ENCODE peak calls at places on chromosomes 12 and 14, in seven cellular contexts. One of them, this sample, is unnamed.

GRCh38 chr14:99188721-99189120 is 83.3 kb downstream of the BCL11B start:
- DNase-seq in HCT116: no peak
- DNase-seq in heart left ventricle: no peak
- DNase-seq in HL-60: no peak
- DNase-seq in CD8-positive, alpha-beta memory T cell: peak
- DNase-seq in body of pancreas: no peak
- DNase-seq in HepG2: no peak
- DNase-seq in this sample: no peak

GRCh38 chr12:71158361-71158882 is 623 bp upstream of the TSPAN8 start:
- DNase-seq in heart left ventricle: no peak
- DNase-seq in HCT116: no peak
- DNase-seq in HL-60: no peak
- DNase-seq in body of pancreas: no peak
- DNase-seq in CD8-positive, alpha-beta memory T cell: no peak
- DNase-seq in HepG2: peak
- DNase-seq in this sample: peak

GRCh38 chr12:54272214-54272613 is 7.7 kb downstream of the CBX5 start:
- DNase-seq in body of pancreas: no peak
- DNase-seq in HepG2: no peak
- DNase-seq in HL-60: no peak
- DNase-seq in heart left ventricle: no peak
- DNase-seq in CD8-positive, alpha-beta memory T cell: no peak
- DNase-seq in HCT116: no peak
- DNase-seq in this sample: no peak

GRCh38 chr14:104530651-104531050 is 48.9 kb upstream of the C14orf180 start:
- DNase-seq in HL-60: no peak
- DNase-seq in HepG2: no peak
- DNase-seq in HCT116: no peak
- DNase-seq in heart left ventricle: peak
- DNase-seq in CD8-positive, alpha-beta memory T cell: no peak
- DNase-seq in body of pancreas: no peak
- DNase-seq in this sample: no peak

GRCh38 chr12:45166056-45166455 is 49.8 kb upstream of the ANO6 start:
- DNase-seq in HCT116: no peak
- DNase-seq in HL-60: no peak
- DNase-seq in heart left ventricle: no peak
- DNase-seq in body of pancreas: no peak
- DNase-seq in CD8-positive, alpha-beta memory T cell: no peak
- DNase-seq in HepG2: no peak
- DNase-seq in this sample: no peak

GRCh38 chr12:132710422-132711168 is at the start of gene PGAM5:
- DNase-seq in body of pancreas: peak
- DNase-seq in heart left ventricle: peak
- DNase-seq in HL-60: peak
- DNase-seq in HCT116: peak
- DNase-seq in CD8-positive, alpha-beta memory T cell: peak
- DNase-seq in HepG2: peak
- DNase-seq in this sample: peak

GRCh38 chr14:32078794-32079663 is 1.9 kb downstream of the ARHGAP5 start:
- DNase-seq in HepG2: peak
- DNase-seq in HL-60: no peak
- DNase-seq in body of pancreas: no peak
- DNase-seq in HCT116: peak
- DNase-seq in CD8-positive, alpha-beta memory T cell: no peak
- DNase-seq in heart left ventricle: no peak
- DNase-seq in this sample: peak

GRCh38 chr12:131736807-131737484 is 26.1 kb downstream of the SFSWAP start:
- DNase-seq in heart left ventricle: no peak
- DNase-seq in HCT116: peak
- DNase-seq in CD8-positive, alpha-beta memory T cell: no peak
- DNase-seq in HepG2: no peak
- DNase-seq in HL-60: no peak
- DNase-seq in body of pancreas: no peak
- DNase-seq in this sample: no peak

GRCh38 chr12:68613209-68613904 is 2.7 kb downstream of the RAP1B start:
- DNase-seq in HCT116: no peak
- DNase-seq in body of pancreas: no peak
- DNase-seq in heart left ventricle: no peak
- DNase-seq in HepG2: no peak
- DNase-seq in CD8-positive, alpha-beta memory T cell: peak
- DNase-seq in HL-60: no peak
- DNase-seq in this sample: peak

GRCh38 chr14:80419769-80420168 is 208.5 kb upstream of the DIO2 start:
- DNase-seq in HepG2: no peak
- DNase-seq in CD8-positive, alpha-beta memory T cell: no peak
- DNase-seq in HCT116: no peak
- DNase-seq in heart left ventricle: no peak
- DNase-seq in HL-60: no peak
- DNase-seq in body of pancreas: peak
- DNase-seq in this sample: no peak

GRCh38 chr12:67382206-67382871 is 113.2 kb downstream of the CAND1 start:
- DNase-seq in body of pancreas: no peak
- DNase-seq in heart left ventricle: no peak
- DNase-seq in HCT116: no peak
- DNase-seq in HepG2: no peak
- DNase-seq in CD8-positive, alpha-beta memory T cell: no peak
- DNase-seq in HL-60: no peak
- DNase-seq in this sample: no peak

GRCh38 chr12:131860472-131861260 is 32.5 kb downstream of the MMP17 start:
- DNase-seq in body of pancreas: peak
- DNase-seq in heart left ventricle: no peak
- DNase-seq in CD8-positive, alpha-beta memory T cell: no peak
- DNase-seq in HepG2: peak
- DNase-seq in HL-60: peak
- DNase-seq in HCT116: peak
- DNase-seq in this sample: peak

GRCh38 chr14:52327374-52328226 is 13.5 kb downstream of the PTGER2 start:
- DNase-seq in HepG2: no peak
- DNase-seq in heart left ventricle: no peak
- DNase-seq in body of pancreas: no peak
- DNase-seq in HCT116: no peak
- DNase-seq in HL-60: no peak
- DNase-seq in CD8-positive, alpha-beta memory T cell: no peak
- DNase-seq in this sample: peak

GRCh38 chr12:110431957-110432587 is 18.1 kb downstream of the ARPC3 start:
- DNase-seq in HepG2: no peak
- DNase-seq in CD8-positive, alpha-beta memory T cell: no peak
- DNase-seq in HL-60: no peak
- DNase-seq in HCT116: no peak
- DNase-seq in body of pancreas: peak
- DNase-seq in heart left ventricle: no peak
- DNase-seq in this sample: peak

GRCh38 chr12:115306380-115306779 is 622.4 kb upstream of the TBX3 start:
- DNase-seq in CD8-positive, alpha-beta memory T cell: no peak
- DNase-seq in HCT116: no peak
- DNase-seq in body of pancreas: no peak
- DNase-seq in HL-60: no peak
- DNase-seq in HepG2: peak
- DNase-seq in heart left ventricle: no peak
- DNase-seq in this sample: no peak

GRCh38 chr12:67239061-67239460 is 30.1 kb upstream of the CAND1 start:
- DNase-seq in heart left ventricle: no peak
- DNase-seq in HL-60: no peak
- DNase-seq in CD8-positive, alpha-beta memory T cell: no peak
- DNase-seq in HepG2: no peak
- DNase-seq in body of pancreas: no peak
- DNase-seq in HCT116: no peak
- DNase-seq in this sample: no peak

GRCh38 chr12:132561784-132562156 is 48.6 kb downstream of the LRCOL1 start:
- DNase-seq in body of pancreas: peak
- DNase-seq in CD8-positive, alpha-beta memory T cell: no peak
- DNase-seq in HL-60: peak
- DNase-seq in heart left ventricle: no peak
- DNase-seq in HCT116: no peak
- DNase-seq in HepG2: no peak
- DNase-seq in this sample: no peak

GRCh38 chr12:91001306-91001705 is 3.5 kb downstream of the EPYC start:
- DNase-seq in HL-60: no peak
- DNase-seq in heart left ventricle: no peak
- DNase-seq in HepG2: no peak
- DNase-seq in CD8-positive, alpha-beta memory T cell: no peak
- DNase-seq in body of pancreas: no peak
- DNase-seq in HCT116: no peak
- DNase-seq in this sample: no peak

GRCh38 chr12:75784591-75784990 is 247.0 kb downstream of the PHLDA1 start:
- DNase-seq in HepG2: peak
- DNase-seq in HL-60: peak
- DNase-seq in CD8-positive, alpha-beta memory T cell: no peak
- DNase-seq in heart left ventricle: peak
- DNase-seq in HCT116: no peak
- DNase-seq in body of pancreas: peak
- DNase-seq in this sample: peak

GRCh38 chr12:75782182-75782581 is 249.4 kb downstream of the PHLDA1 start:
- DNase-seq in CD8-positive, alpha-beta memory T cell: no peak
- DNase-seq in HepG2: no peak
- DNase-seq in heart left ventricle: no peak
- DNase-seq in HL-60: no peak
- DNase-seq in body of pancreas: no peak
- DNase-seq in HCT116: no peak
- DNase-seq in this sample: no peak

GRCh38 chr12:75779891-75780501 is 251.6 kb downstream of the PHLDA1 start:
- DNase-seq in CD8-positive, alpha-beta memory T cell: no peak
- DNase-seq in heart left ventricle: no peak
- DNase-seq in HCT116: no peak
- DNase-seq in HL-60: no peak
- DNase-seq in body of pancreas: no peak
- DNase-seq in HepG2: no peak
- DNase-seq in this sample: no peak

GRCh38 chr12:75783093-75783877 is 248.3 kb downstream of the PHLDA1 start:
- DNase-seq in body of pancreas: peak
- DNase-seq in HL-60: no peak
- DNase-seq in HCT116: no peak
- DNase-seq in HepG2: no peak
- DNase-seq in heart left ventricle: peak
- DNase-seq in CD8-positive, alpha-beta memory T cell: no peak
- DNase-seq in this sample: no peak

DNA sequence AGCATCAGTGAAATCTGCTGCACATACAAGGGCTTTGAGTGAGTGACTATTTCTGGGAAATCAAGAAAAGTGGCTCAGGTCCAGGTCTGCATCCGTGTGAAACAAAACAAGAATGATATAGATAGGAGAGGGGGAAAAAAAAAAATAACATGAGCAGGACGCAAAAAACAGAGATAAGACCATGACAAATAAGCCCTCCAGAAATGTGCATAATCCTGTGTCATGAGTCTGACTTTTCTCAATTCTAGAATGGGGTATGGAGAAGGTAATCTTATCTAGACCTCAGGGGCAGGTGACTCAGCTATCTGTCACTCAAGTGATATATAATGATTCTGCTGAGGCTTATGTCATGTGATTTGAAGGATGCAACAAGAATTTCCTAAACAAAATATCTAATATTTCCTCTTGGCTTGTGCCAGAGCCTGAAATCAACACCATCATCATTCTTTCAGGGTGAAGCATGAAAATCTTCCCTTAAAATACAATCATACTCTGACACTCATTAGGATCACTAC is 250.0 kb downstream of the PHLDA1 start:
- DNase-seq in heart left ventricle: no peak
- DNase-seq in HepG2: no peak
- DNase-seq in CD8-positive, alpha-beta memory T cell: no peak
- DNase-seq in body of pancreas: no peak
- DNase-seq in HL-60: no peak
- DNase-seq in HCT116: peak
- DNase-seq in this sample: no peak
- H3K27ac ChIP-seq in heart left ventricle: no peak
- H3K27ac ChIP-seq in HepG2: no peak
- H3K27ac ChIP-seq in CD8-positive, alpha-beta memory T cell: no peak
- H3K27ac ChIP-seq in body of pancreas: no peak
- H3K27ac ChIP-seq in HL-60: no peak
- H3K27ac ChIP-seq in HCT116: peak
- H3K27ac ChIP-seq in this sample: no peak

GRCh38 chr12:86117711-86118110 is 138.5 kb downstream of the MGAT4C start:
- DNase-seq in heart left ventricle: no peak
- DNase-seq in CD8-positive, alpha-beta memory T cell: no peak
- DNase-seq in HepG2: no peak
- DNase-seq in body of pancreas: no peak
- DNase-seq in HCT116: no peak
- DNase-seq in HL-60: no peak
- DNase-seq in this sample: no peak
- H3K4me3 ChIP-seq in heart left ventricle: no peak
- H3K4me3 ChIP-seq in CD8-positive, alpha-beta memory T cell: no peak
- H3K4me3 ChIP-seq in HepG2: no peak
- H3K4me3 ChIP-seq in body of pancreas: no peak
- H3K4me3 ChIP-seq in HCT116: no peak
- H3K4me3 ChIP-seq in HL-60: no peak
- H3K4me3 ChIP-seq in this sample: no peak

GRCh38 chr14:35300228-35300627 is 8.0 kb downstream of the PSMA6 start:
- DNase-seq in HCT116: no peak
- DNase-seq in CD8-positive, alpha-beta memory T cell: no peak
- DNase-seq in HepG2: no peak
- DNase-seq in heart left ventricle: no peak
- DNase-seq in body of pancreas: no peak
- DNase-seq in HL-60: no peak
- DNase-seq in this sample: no peak

GRCh38 chr14:35299708-35300107 is 7.5 kb downstream of the PSMA6 start:
- DNase-seq in body of pancreas: no peak
- DNase-seq in HCT116: no peak
- DNase-seq in HepG2: no peak
- DNase-seq in heart left ventricle: no peak
- DNase-seq in CD8-positive, alpha-beta memory T cell: no peak
- DNase-seq in HL-60: no peak
- DNase-seq in this sample: no peak

GRCh38 chr14:35303149-35303548 is 11.0 kb downstream of the PSMA6 start:
- DNase-seq in body of pancreas: no peak
- DNase-seq in HepG2: no peak
- DNase-seq in HL-60: no peak
- DNase-seq in HCT116: no peak
- DNase-seq in CD8-positive, alpha-beta memory T cell: no peak
- DNase-seq in heart left ventricle: no peak
- DNase-seq in this sample: no peak

GRCh38 chr14:35302211-35302528 is 10.0 kb downstream of the PSMA6 start:
- DNase-seq in HL-60: no peak
- DNase-seq in body of pancreas: no peak
- DNase-seq in HCT116: no peak
- DNase-seq in heart left ventricle: no peak
- DNase-seq in HepG2: no peak
- DNase-seq in CD8-positive, alpha-beta memory T cell: no peak
- DNase-seq in this sample: no peak

GRCh38 chr14:35301334-35302210 is 9.4 kb downstream of the PSMA6 start:
- DNase-seq in HCT116: no peak
- DNase-seq in CD8-positive, alpha-beta memory T cell: no peak
- DNase-seq in HL-60: no peak
- DNase-seq in HepG2: no peak
- DNase-seq in body of pancreas: no peak
- DNase-seq in heart left ventricle: no peak
- DNase-seq in this sample: no peak
- H3K27ac ChIP-seq in HCT116: no peak
- H3K27ac ChIP-seq in CD8-positive, alpha-beta memory T cell: no peak
- H3K27ac ChIP-seq in HL-60: peak
- H3K27ac ChIP-seq in HepG2: no peak
- H3K27ac ChIP-seq in body of pancreas: no peak
- H3K27ac ChIP-seq in heart left ventricle: peak
- H3K27ac ChIP-seq in this sample: no peak

DNA sequence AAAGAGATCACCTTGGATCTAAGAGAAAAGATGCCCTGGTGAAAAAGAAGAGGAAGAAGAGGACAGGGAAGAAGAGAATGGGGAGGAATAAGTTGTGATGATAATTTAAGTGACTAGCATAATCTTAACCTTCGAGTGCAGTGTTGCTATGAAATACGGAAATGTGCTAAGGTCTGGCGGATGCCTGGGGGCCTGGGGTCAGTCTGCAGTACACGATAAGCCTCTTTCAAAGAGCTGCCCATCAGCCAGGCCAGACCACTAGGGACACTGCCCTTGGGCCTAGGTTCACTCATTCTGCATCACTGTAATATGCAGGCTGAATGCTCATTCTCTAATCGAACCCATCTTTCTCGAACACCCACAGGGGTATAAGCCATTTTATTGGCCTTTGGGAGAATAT is 83.4 kb downstream of the PLEKHG3 start:
- DNase-seq in CD8-positive, alpha-beta memory T cell: no peak
- DNase-seq in HepG2: no peak
- DNase-seq in heart left ventricle: no peak
- DNase-seq in HCT116: no peak
- DNase-seq in body of pancreas: no peak
- DNase-seq in HL-60: no peak
- DNase-seq in this sample: no peak
- H3K4me3 ChIP-seq in CD8-positive, alpha-beta memory T cell: no peak
- H3K4me3 ChIP-seq in HepG2: no peak
- H3K4me3 ChIP-seq in heart left ventricle: no peak
- H3K4me3 ChIP-seq in HCT116: no peak
- H3K4me3 ChIP-seq in body of pancreas: no peak
- H3K4me3 ChIP-seq in HL-60: no peak
- H3K4me3 ChIP-seq in this sample: no peak